ENCODE peak calls at places on chromosome 14, in eight cellular contexts. R is SHP77; H is activated CD4-positive, alpha-beta T cell treated with anti-CD3 and anti-CD28 coated beads, Interleukin-2, amount 50 U/mL, for 48 hours; M is anterior cingulate cortex; W is ACHN; F is stimulated activated CD8-positive, alpha-beta memory T cell treated with anti-CD3 and anti-CD28 coated beads, Interleukin-4, amount 100 ng/mL, for 4 hours; O is T-helper 1 cell; E is T-helper 2 cell treated with Interferon-gamma antibody and Interleukin-4, amounts not matched to agents 5 μg/mL and 100 μg/mL, for 36 hours. Z is an unnamed sample.

GRCh38 chr14:69547701-69548348 is 26.8 kb downstream of the CCDC177 start:
- DNase-seq in R (no peak), H (peak; percentile 39), M (peak; percentile 25), W (no peak), F (no peak), O (no peak), E (no peak), Z (no peak)

GRCh38 chr14:64187331-64187730 is 106.8 kb downstream of the ESR2 start:
- DNase-seq in R (no peak), H (no peak), M (no peak), W (no peak), F (no peak), O (no peak), E (no peak), Z (no peak)

GRCh38 chr14:81429028-81429427 is 28.9 kb upstream of the STON2 start:
- DNase-seq in R (no peak), H (no peak), M (no peak), W (no peak), F (no peak), O (no peak), E (no peak), Z (no peak)

GRCh38 chr14:101286271-101287018 is 274.9 kb upstream of the DIO3 start:
- DNase-seq in R (no peak), H (no peak), M (no peak), W (no peak), F (no peak), O (no peak), E (no peak), Z (peak; percentile 20)

GRCh38 chr14:64997108-64997794 is 10.6 kb downstream of the FNTB start:
- DNase-seq in R (no peak), H (no peak), M (no peak), W (no peak), F (no peak), O (peak; percentile 46), E (no peak), Z (no peak)

GRCh38 chr14:79605863-79606262 is 605.4 kb downstream of the DIO2 start:
- DNase-seq in R (no peak), H (no peak), M (no peak), W (no peak), F (no peak), O (no peak), E (no peak), Z (no peak)

GRCh38 chr14:24897793-24898192 is 152.2 kb downstream of the STXBP6 start:
- DNase-seq in R (no peak), H (no peak), M (no peak), W (no peak), F (no peak), O (no peak), E (no peak), Z (no peak)

GRCh38 chr14:69154779-69155178 is 1.9 kb upstream of the DCAF5 start:
- DNase-seq in R (peak; percentile 42), H (no peak), M (no peak), W (peak; percentile 53), F (no peak), O (no peak), E (no peak), Z (peak; percentile 73)

GRCh38 chr14:67207810-67208209 is 18.6 kb downstream of the GARIN2 start:
- DNase-seq in R (no peak), H (no peak), M (no peak), W (no peak), F (no peak), O (no peak), E (no peak), Z (no peak)

GRCh38 chr14:76647699-76648298 is 113.5 kb upstream of the VASH1 start:
- DNase-seq in R (peak; percentile 46), H (peak; percentile 15), M (no peak), W (peak; percentile 39), F (no peak), O (peak; percentile 22), E (no peak), Z (peak; percentile 52)

GRCh38 chr14:104976198-104977007 is 1.8 kb downstream of the AHNAK2 start:
- DNase-seq in R (peak; percentile 87), H (peak; percentile 92), M (peak; percentile 62), W (peak; percentile 87), F (peak; percentile 79), O (peak; percentile 75), E (peak; percentile 78), Z (peak; percentile 66)

GRCh38 chr14:24481622-24482324 is 26.3 kb downstream of the CMA1 start:
- DNase-seq in R (peak; percentile 62), H (peak; percentile 67), M (no peak), W (peak; percentile 54), F (peak; percentile 16), O (peak; percentile 46), E (peak; percentile 43), Z (peak; percentile 97)

GRCh38 chr14:38285962-38286361 is 30.1 kb upstream of the CLEC14A start:
- DNase-seq in R (no peak), H (no peak), M (no peak), W (no peak), F (no peak), O (no peak), E (no peak), Z (no peak)